ENCODE peak calls at places on chromosomes 5 and 9, in ten cellular contexts. C is mammary epithelial cell; D is thyroid gland; E is CD4-positive, CD25-positive, alpha-beta regulatory T cell; Y is psoas muscle; J is IMR-90; S is left ventricle myocardium inferior; A is fibroblast of lung; U is PC-3; N is A549. L is an unnamed sample.

GRCh38 chr5:23139338-23140171 is 286.4 kb upstream of the CDH12 start:
- DNase-seq in J (peak; percentile 0), N (peak; percentile 14), A (peak; percentile 56), E (no peak), C (peak; percentile 7), S (no peak), Y (no peak), U (peak; percentile 56), D (no peak), L (no peak)

GRCh38 chr5:318341-318897 is 3.1 kb upstream of the AHRR start:
- DNase-seq in C (peak; percentile 47), A (no peak), J (peak; percentile 46), N (peak; percentile 58), E (no peak), Y (no peak), U (peak; percentile 37), D (peak; percentile 38), S (no peak), L (no peak)

GRCh38 chr9:113474372-113474771 is 10.8 kb downstream of the RGS3 start:
- DNase-seq in E (no peak), N (no peak), J (no peak), S (no peak), A (no peak), C (no peak), Y (no peak), D (no peak), U (no peak), L (no peak)

GRCh38 chr9:109385499-109385898 is 64.6 kb upstream of the EPB41L4B start:
- DNase-seq in C (no peak), D (no peak), E (no peak), J (no peak), U (no peak), Y (no peak), A (no peak), N (no peak), S (no peak), L (no peak)

GRCh38 chr9:4939118-4939561 is 45.9 kb upstream of the JAK2 start:
- DNase-seq in E (no peak), J (no peak), D (no peak), N (no peak), S (no peak), U (no peak), C (no peak), Y (no peak), A (no peak), L (no peak)

GRCh38 chr5:40687316-40687715 is 7.6 kb downstream of the PTGER4 start:
- DNase-seq in C (no peak), J (no peak), A (peak; percentile 24), N (no peak), Y (no peak), E (no peak), U (no peak), S (no peak), D (no peak), L (no peak)

GRCh38 chr5:24110019-24110615 is 534.7 kb downstream of the CDH10 start:
- DNase-seq in E (no peak), A (peak; percentile 17), S (no peak), D (no peak), Y (no peak), C (peak; percentile 8), N (peak; percentile 43), J (no peak), U (peak; percentile 72), L (no peak)

GRCh38 chr9:19699757-19700156 is 89.1 kb downstream of the SLC24A2 start:
- DNase-seq in S (no peak), U (no peak), E (no peak), N (no peak), D (no peak), J (no peak), Y (no peak), C (no peak), A (no peak), L (no peak)

GRCh38 chr9:104808030-104808614 is 44.2 kb downstream of the NIPSNAP3B start:
- DNase-seq in S (no peak), J (peak; percentile 55), A (peak; percentile 34), E (no peak), C (peak; percentile 19), Y (peak; percentile 22), U (peak; percentile 18), N (peak; percentile 8), D (peak; percentile 51), L (no peak)

GRCh38 chr9:134936021-134936761 is 18.5 kb upstream of the FCN1 start:
- DNase-seq in S (no peak), D (no peak), U (no peak), E (no peak), J (no peak), N (no peak), Y (no peak), A (no peak), C (no peak), L (no peak)

GRCh38 chr9:119273325-119273904 is 95.8 kb downstream of the BRINP1 start:
- DNase-seq in A (no peak), U (no peak), J (no peak), Y (no peak), C (no peak), D (no peak), E (no peak), S (no peak), N (no peak), L (no peak)

GRCh38 chr5:172219296-172219695 is 25.3 kb downstream of the EFCAB9 start:
- DNase-seq in C (peak; percentile 20), A (no peak), N (no peak), U (no peak), D (no peak), S (no peak), J (no peak), Y (no peak), E (no peak), L (no peak)

GRCh38 chr9:18371621-18372020 is 102.3 kb upstream of the ADAMTSL1 start:
- DNase-seq in C (no peak), N (no peak), E (no peak), U (no peak), J (no peak), A (no peak), S (no peak), Y (no peak), D (no peak), L (no peak)

GRCh38 chr9:25677301-25678146 is 720 bp downstream of the TUSC1 start:
- DNase-seq in D (peak; percentile 93), Y (peak; percentile 90), C (peak; percentile 69), A (peak; percentile 80), N (peak; percentile 81), E (no peak), U (peak; percentile 66), S (peak; percentile 88), J (peak; percentile 55), L (peak; percentile 92)

GRCh38 chr5:3845249-3845648 is 249.6 kb downstream of the IRX1 start:
- DNase-seq in S (no peak), D (no peak), U (no peak), C (peak; percentile 62), N (no peak), E (no peak), J (no peak), A (no peak), Y (no peak), L (no peak)
- H3K27ac ChIP-seq in S (no peak overlapping the region), D (no peak overlapping the region), U (no peak overlapping the region), C (no peak overlapping the region), N (no peak overlapping the region), E (no peak overlapping the region), J (no peak overlapping the region), A (no peak overlapping the region), Y (no peak overlapping the region), L (no peak overlapping the region)

GRCh38 chr9:75230469-75230868 is 142.2 kb downstream of the OSTF1 start:
- DNase-seq in S (no peak), D (no peak), A (no peak), J (no peak), Y (no peak), N (no peak), C (no peak), U (no peak), E (no peak), L (no peak)
- H3K27ac ChIP-seq in S (no peak overlapping the region), D (peak overlapping the region; percentile 91), A (no peak overlapping the region), J (no peak overlapping the region), Y (no peak overlapping the region), N (no peak overlapping the region), C (peak overlapping the region; percentile 13), U (no peak overlapping the region), E (no peak overlapping the region), L (peak overlapping the region; percentile 45)

GRCh38 chr5:168315991-168316578 is 24.6 kb downstream of the WWC1 start:
- DNase-seq in C (no peak), E (no peak), A (no peak), S (no peak), U (peak; percentile 59), N (no peak), Y (no peak), J (no peak), D (peak; percentile 75), L (peak; percentile 74)
- H3K27ac ChIP-seq in C (no peak overlapping the region), E (no peak overlapping the region), A (peak overlapping the region; percentile 92), S (no peak overlapping the region), U (peak overlapping the region; percentile 87), N (peak overlapping the region; percentile 92), Y (no peak overlapping the region), J (peak overlapping the region; percentile 75), D (peak overlapping the region; percentile 87), L (peak overlapping the region; percentile 58)

DNA sequence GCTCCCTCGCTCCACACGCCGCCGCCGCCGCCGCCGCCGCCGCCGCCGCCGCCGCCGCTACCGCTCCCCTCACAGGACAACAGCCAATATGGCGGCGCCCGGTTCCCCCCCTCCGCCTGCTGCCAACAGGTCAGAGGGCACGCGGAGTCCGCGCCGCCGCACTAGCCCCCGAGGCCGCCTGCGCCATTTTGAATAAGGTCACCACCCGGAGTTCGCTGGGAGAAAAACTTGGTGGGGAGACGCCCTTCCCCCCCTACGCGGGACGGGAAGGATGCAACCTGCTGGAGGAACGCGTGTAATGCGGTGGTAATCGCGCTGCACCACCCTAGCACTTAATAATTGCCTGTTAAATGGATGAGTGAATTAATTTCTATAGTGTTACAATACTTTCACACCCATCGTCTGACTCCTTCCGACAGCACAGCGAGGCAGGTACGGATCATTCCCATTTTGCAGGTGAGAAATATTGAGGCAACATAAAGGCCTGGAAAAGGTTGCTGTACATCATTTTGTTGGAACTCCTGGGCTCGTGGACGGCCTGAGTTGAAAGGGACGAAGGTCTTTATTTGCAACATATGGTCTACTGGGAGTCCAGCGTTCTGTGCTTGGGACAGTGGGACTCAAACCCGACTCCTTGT is at the start of gene FAM193B:
- DNase-seq in Y (peak; percentile 93), J (peak; percentile 87), N (peak; percentile 92), D (peak; percentile 92), S (peak; percentile 93), C (peak; percentile 86), E (peak; percentile 93), A (peak; percentile 89), U (peak; percentile 91), L (peak; percentile 97)
- H3K27ac ChIP-seq in Y (peak within 1 kb of the TSS; percentile 85), J (peak within 1 kb of the TSS; percentile 80), N (peak within 1 kb of the TSS; percentile 96), D (no peak within 1 kb of the TSS), S (peak within 1 kb of the TSS; percentile 83), C (peak within 1 kb of the TSS; percentile 25), E (peak within 1 kb of the TSS; percentile 11), A (peak within 1 kb of the TSS; percentile 54), U (no peak within 1 kb of the TSS), L (peak within 1 kb of the TSS; percentile 69)